ENCODE peak calls at places on chromosomes 6 and 20, in ten cellular contexts. S, Z, V, C, F, J, E, K, Y and A are unnamed samples. For H3K36me3, the result is how much of the 10 kb centered on the place peaks cover.

GRCh38 chr6:111183702-111184517 is 96.6 kb downstream of the SLC16A10 start:
- DNase-seq in V (no peak), C (no peak), K (no peak), F (no peak), Y (no peak), S (no peak), Z (no peak), J (no peak), E (no peak), A (no peak)

GRCh38 chr20:3459881-3460307 is 10.9 kb upstream of the ATRN start:
- DNase-seq in Z (no peak), Y (no peak), V (no peak), C (no peak), S (no peak), J (no peak), E (peak), F (no peak), K (no peak), A (no peak)

GRCh38 chr6:136306466-136306865 is 16.8 kb upstream of the BCLAF1 start:
- DNase-seq in Z (no peak), S (no peak), J (no peak), C (no peak), Y (no peak), E (no peak), K (no peak), V (no peak), F (no peak), A (no peak)

GRCh38 chr20:31906001-31906400 is 35.6 kb downstream of the TTLL9 start:
- DNase-seq in Z (no peak), E (no peak), C (no peak), Y (no peak), K (no peak), F (no peak), S (no peak), J (no peak), V (no peak), A (peak)

GRCh38 chr6:53961679-53962370 is 149.4 kb upstream of the MLIP start:
- DNase-seq in S (no peak), F (no peak), V (no peak), J (peak), E (no peak), C (no peak), Z (no peak), Y (peak), K (no peak), A (no peak)

GRCh38 chr6:170483413-170483812 is 69.7 kb downstream of the PSMB1 start:
- DNase-seq in C (no peak), Y (no peak), E (no peak), V (no peak), Z (no peak), K (no peak), J (no peak), F (no peak), S (no peak), A (no peak)

GRCh38 chr6:33599413-33599911 is 19.4 kb upstream of the BAK1 start:
- DNase-seq in E (no peak), Y (no peak), Z (no peak), C (no peak), V (peak), S (peak), K (no peak), J (no peak), F (no peak), A (no peak)

GRCh38 chr6:145960918-145961604 is 3.1 kb downstream of the SHPRH start:
- DNase-seq in Y (no peak), E (no peak), F (no peak), Z (no peak), J (no peak), S (no peak), C (no peak), K (no peak), V (no peak), A (no peak)

GRCh38 chr6:13373919-13374318 is 45.6 kb upstream of the TBC1D7 start:
- DNase-seq in K (no peak), J (no peak), V (no peak), C (no peak), F (no peak), Z (no peak), E (no peak), S (no peak), Y (no peak), A (no peak)

GRCh38 chr6:108598316-108598863 is 37.7 kb downstream of the FOXO3 start:
- DNase-seq in Y (no peak), K (no peak), F (no peak), J (no peak), S (no peak), V (no peak), C (no peak), E (peak), Z (no peak), A (no peak)

GRCh38 chr6:152973916-152974315 is 8.9 kb downstream of the FBXO5 start:
- DNase-seq in K (no peak), J (no peak), Z (no peak), S (no peak), F (no peak), E (no peak), V (no peak), C (no peak), Y (no peak), A (no peak)
- H3K36me3 ChIP-seq in K (under half), J (under half), Z (under half), S (under half), F (under half), E (half or more), V (under half), C (half or more), Y (under half), A (half or more)

GRCh38 chr20:34951252-34951651 is 4.4 kb downstream of the GSS start:
- DNase-seq in C (no peak), Y (no peak), V (no peak), E (no peak), J (no peak), K (no peak), S (no peak), F (no peak), Z (no peak), A (no peak)

GRCh38 chr20:34953960-34954359 is 1.6 kb downstream of the GSS start:
- DNase-seq in Z (no peak), J (no peak), E (no peak), Y (no peak), V (no peak), F (no peak), C (no peak), K (no peak), S (no peak), A (no peak)

GRCh38 chr20:34951652-34952051 is 4.0 kb downstream of the GSS start:
- DNase-seq in J (no peak), Y (no peak), Z (no peak), K (no peak), S (no peak), F (peak), C (no peak), E (no peak), V (no peak), A (no peak)

GRCh38 chr20:34954905-34955231 is 738 bp downstream of the GSS start:
- DNase-seq in S (no peak), F (no peak), V (no peak), Z (peak), E (peak), J (peak), K (peak), Y (no peak), C (peak), A (no peak)

DNA sequence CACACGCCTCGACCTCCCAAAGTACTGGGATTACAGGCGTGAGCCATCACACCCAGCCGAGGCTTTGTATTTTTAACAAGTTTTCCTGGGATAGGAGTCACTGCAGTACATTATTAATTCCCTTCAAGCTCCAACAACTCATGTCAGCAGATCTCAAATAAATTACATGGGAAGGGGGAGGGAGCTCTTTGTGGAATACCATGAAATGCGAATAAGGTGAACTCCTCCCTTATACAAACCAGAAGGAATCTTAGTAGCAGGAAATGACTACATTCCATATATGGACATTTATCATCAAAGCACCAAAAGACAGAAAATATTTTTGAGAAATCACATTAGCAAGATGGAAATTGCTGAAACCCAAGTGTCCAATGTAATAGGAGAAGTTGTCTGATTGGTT is 2.9 kb downstream of the GSS start:
- DNase-seq in E (no peak), V (no peak), J (no peak), K (no peak), F (no peak), Z (no peak), S (no peak), Y (no peak), C (no peak), A (no peak)
- H3K36me3 ChIP-seq in E (under half), V (under half), J (under half), K (under half), F (under half), Z (under half), S (under half), Y (under half), C (under half), A (under half)

GRCh38 chr20:61587910-61588309 is 335.8 kb downstream of the CDH4 start:
- DNase-seq in Z (no peak), J (no peak), E (no peak), Y (no peak), S (no peak), K (no peak), F (no peak), V (peak), C (no peak), A (no peak)

GRCh38 chr20:61589055-61589385 is 337.0 kb downstream of the CDH4 start:
- DNase-seq in Y (no peak), S (no peak), E (no peak), F (no peak), K (no peak), C (no peak), J (no peak), V (no peak), Z (no peak), A (no peak)

GRCh38 chr20:61585764-61586163 is 333.7 kb downstream of the CDH4 start:
- DNase-seq in S (no peak), K (no peak), F (no peak), Z (no peak), J (no peak), E (no peak), Y (no peak), C (no peak), V (no peak), A (no peak)

GRCh38 chr20:61588356-61589054 is 336.4 kb downstream of the CDH4 start:
- DNase-seq in E (no peak), V (peak), Z (no peak), S (no peak), Y (no peak), F (peak), J (peak), K (no peak), C (no peak), A (no peak)

DNA sequence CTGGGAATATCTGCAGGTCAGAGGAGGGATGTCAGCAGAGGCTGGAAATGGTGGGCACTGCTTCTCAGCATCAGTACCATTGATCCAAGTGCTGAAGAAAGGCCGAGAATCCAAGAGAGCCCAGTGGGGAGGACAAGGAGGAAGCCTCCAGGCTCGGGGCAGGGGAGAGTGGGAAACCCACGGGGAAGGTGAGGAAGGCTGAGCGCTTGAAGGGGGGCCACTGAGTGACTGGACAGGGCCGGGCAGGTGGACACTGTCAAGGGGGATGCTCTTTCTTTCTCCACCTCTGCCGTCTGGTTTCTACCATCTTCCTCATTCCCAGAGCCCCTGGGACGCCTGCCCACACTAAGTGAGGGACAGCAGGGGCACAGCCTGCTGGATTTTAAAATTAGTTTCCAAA is 335.0 kb downstream of the CDH4 start:
- DNase-seq in S (no peak), E (no peak), K (no peak), V (peak), J (no peak), F (peak), Z (no peak), Y (no peak), C (no peak), A (no peak)
- H3K36me3 ChIP-seq in S (under half), E (under half), K (under half), V (under half), J (under half), F (under half), Z (under half), Y (under half), C (under half), A (under half)

DNA sequence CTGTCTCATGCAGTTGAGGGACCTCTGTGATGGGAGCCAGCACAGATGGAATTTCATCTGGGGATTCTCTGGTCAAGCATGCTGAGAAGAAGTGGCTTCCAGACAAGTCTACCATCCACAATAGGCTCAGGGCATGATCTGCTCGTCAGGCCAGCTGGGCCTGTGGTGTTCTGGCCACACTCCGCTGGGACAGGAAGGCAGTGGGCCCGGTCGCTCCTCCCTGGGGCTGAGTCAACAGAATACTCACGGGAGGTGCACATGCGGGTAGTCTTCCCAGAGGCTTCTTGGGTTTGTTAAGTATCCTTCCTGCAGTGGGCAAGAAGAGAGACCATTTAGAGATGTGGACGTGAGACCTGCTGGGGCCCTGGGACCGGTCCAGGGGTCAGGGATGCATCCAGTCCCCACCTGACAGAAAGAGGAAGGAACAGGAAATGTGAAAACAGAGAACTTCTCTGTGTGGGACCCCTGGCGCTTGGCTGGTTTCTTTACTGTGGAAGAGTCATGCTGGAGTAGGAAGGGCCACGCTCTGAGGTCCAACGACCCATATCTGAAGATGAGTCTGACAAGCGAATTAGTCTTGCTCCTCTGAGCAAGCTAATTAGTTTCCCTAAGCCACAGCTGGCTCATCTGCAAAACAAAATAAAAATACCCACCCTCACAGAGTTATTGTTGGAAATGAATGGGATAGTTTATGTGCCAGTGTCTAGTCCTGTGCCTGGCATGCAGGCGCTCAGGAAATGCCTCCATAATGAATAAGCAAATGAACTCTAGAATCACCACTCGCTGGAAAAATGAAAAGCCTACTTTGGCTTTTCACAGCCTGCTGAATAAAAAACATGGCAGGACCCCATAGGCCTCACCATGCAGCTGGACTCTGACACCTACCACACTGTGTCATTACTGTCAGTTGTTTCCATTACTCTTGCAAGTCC is 67.3 kb downstream of the TRAM2 start:
- DNase-seq in C (no peak), E (no peak), F (no peak), Y (no peak), S (no peak), V (no peak), K (no peak), J (peak), Z (no peak), A (no peak)
- H3K36me3 ChIP-seq in C (half or more), E (under half), F (under half), Y (under half), S (under half), V (under half), K (under half), J (half or more), Z (under half), A (half or more)

GRCh38 chr20:47280668-47281067 is 75.8 kb downstream of the ZMYND8 start:
- DNase-seq in Y (no peak), J (no peak), E (no peak), K (no peak), F (no peak), C (no peak), Z (no peak), S (no peak), V (no peak), A (no peak)
- H3K36me3 ChIP-seq in Y (under half), J (half or more), E (half or more), K (under half), F (under half), C (half or more), Z (under half), S (under half), V (under half), A (half or more)

GRCh38 chr6:77893391-77893790 is 240.6 kb downstream of the MEI4 start:
- DNase-seq in J (no peak), V (no peak), K (no peak), E (no peak), Z (no peak), S (no peak), F (no peak), Y (no peak), C (no peak), A (no peak)
- H3K36me3 ChIP-seq in J (under half), V (under half), K (under half), E (under half), Z (under half), S (under half), F (under half), Y (under half), C (under half), A (under half)

DNA sequence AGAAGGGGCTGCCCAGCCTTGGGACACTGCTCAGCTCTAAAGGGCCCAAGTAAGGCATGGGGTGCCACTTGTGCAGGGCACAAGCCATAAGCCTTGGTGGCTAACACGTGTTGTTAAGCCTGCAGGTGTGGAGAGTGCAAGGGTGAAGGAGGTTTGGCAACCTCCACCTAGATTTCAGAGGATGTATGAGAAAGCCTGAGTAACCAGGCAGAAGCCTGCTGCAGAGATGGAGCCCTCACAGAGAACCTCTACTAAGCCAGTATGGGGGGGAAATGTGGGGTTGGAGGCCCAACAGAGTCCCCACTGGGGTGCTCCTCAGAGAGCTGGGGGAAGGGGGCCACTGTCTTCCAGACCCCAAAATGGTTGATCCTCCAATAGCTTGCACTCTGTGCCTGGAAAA is 32.6 kb downstream of the SERINC1 start:
- DNase-seq in Z (no peak), J (no peak), F (no peak), V (no peak), S (no peak), C (no peak), Y (no peak), K (no peak), E (peak), A (no peak)
- H3K36me3 ChIP-seq in Z (under half), J (under half), F (under half), V (under half), S (under half), C (half or more), Y (under half), K (under half), E (half or more), A (under half)

GRCh38 chr20:34938466-34939163 is 17.0 kb downstream of the GSS start:
- DNase-seq in J (no peak), Z (peak), E (peak), F (peak), K (peak), Y (no peak), C (no peak), S (peak), V (no peak), A (no peak)
- H3K36me3 ChIP-seq in J (under half), Z (under half), E (under half), F (under half), K (under half), Y (under half), C (under half), S (under half), V (under half), A (half or more)

GRCh38 chr6:160767647-160768019 is 65.6 kb downstream of the PLG start:
- DNase-seq in Y (no peak), C (no peak), S (no peak), V (no peak), Z (no peak), F (no peak), J (no peak), K (no peak), E (no peak), A (no peak)
- H3K36me3 ChIP-seq in Y (under half), C (under half), S (under half), V (under half), Z (under half), F (under half), J (under half), K (under half), E (under half), A (under half)

GRCh38 chr20:56515657-56516381 is 8.7 kb upstream of the FAM209A start:
- DNase-seq in Z (no peak), K (no peak), F (no peak), C (peak), S (no peak), V (no peak), E (peak), J (no peak), Y (no peak), A (no peak)

GRCh38 chr20:56518126-56518525 is 6.4 kb upstream of the FAM209A start:
- DNase-seq in Z (no peak), F (no peak), J (no peak), E (no peak), C (no peak), S (no peak), Y (no peak), V (no peak), K (no peak), A (no peak)

GRCh38 chr20:56516631-56517030 is 7.9 kb upstream of the FAM209A start:
- DNase-seq in F (no peak), Y (no peak), C (no peak), E (no peak), Z (no peak), J (no peak), V (no peak), S (no peak), K (no peak), A (no peak)

GRCh38 chr20:56517641-56518040 is 6.9 kb upstream of the FAM209A start:
- DNase-seq in C (no peak), V (no peak), J (no peak), Y (no peak), F (no peak), K (no peak), Z (no peak), E (no peak), S (no peak), A (no peak)

DNA sequence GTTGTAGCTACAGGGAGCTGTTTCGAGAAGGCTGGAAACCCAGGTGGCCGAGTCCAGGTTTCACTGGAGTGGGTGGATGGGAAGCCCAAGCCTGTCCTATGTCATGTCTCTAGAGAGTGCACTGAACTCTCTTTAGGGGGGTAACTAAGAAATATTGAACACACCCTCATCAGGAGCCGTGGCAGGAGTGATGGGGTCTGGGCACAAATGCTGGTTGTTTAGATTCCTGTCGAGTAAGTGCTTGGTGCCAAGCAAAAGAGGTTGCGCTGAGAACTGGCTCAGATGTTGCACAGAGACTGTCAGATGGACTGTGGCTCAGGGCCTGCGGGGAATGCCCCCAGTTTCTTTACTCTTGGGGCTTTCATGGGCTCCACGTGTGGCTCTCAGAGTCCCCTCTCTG is 7.3 kb upstream of the FAM209A start:
- DNase-seq in F (no peak), J (no peak), S (no peak), C (no peak), K (no peak), Y (no peak), E (no peak), V (no peak), Z (no peak), A (no peak)
- H3K36me3 ChIP-seq in F (under half), J (under half), S (under half), C (under half), K (under half), Y (under half), E (half or more), V (under half), Z (under half), A (half or more)